ENCODE peak calls at places on chromosome 22, in ten cellular contexts. One of them, this sample, is unnamed.

GRCh38 chr22:28345304-28345703 is 334.3 kb downstream of the TTC28 start:
- DNase-seq in mucosa of gallbladder: no peak
- DNase-seq in AG09319: peak
- DNase-seq in heart left ventricle: no peak
- DNase-seq in stimulated activated CD8-positive, alpha-beta memory T cell treated with anti-CD3 and anti-CD28 coated beads, Interleukin-2, amount 100 ng/mL, for 1 hour: no peak
- DNase-seq in CD4-positive, CD25-positive, alpha-beta regulatory T cell: no peak
- DNase-seq in activated CD8-positive, alpha-beta T cell treated with anti-CD3 and anti-CD28 coated beads, Interleukin-2, amount 10 ng/mL, durations not matched to agents 7 days and 5 days: no peak
- DNase-seq in SHP77: no peak
- DNase-seq in posterior vena cava: no peak
- DNase-seq in posterior cingulate gyrus: no peak
- DNase-seq in this sample: no peak

GRCh38 chr22:18050065-18050464 is 25.7 kb upstream of the MICAL3 start:
- DNase-seq in mucosa of gallbladder: no peak
- DNase-seq in AG09319: no peak
- DNase-seq in heart left ventricle: no peak
- DNase-seq in stimulated activated CD8-positive, alpha-beta memory T cell treated with anti-CD3 and anti-CD28 coated beads, Interleukin-2, amount 100 ng/mL, for 1 hour: no peak
- DNase-seq in CD4-positive, CD25-positive, alpha-beta regulatory T cell: no peak
- DNase-seq in activated CD8-positive, alpha-beta T cell treated with anti-CD3 and anti-CD28 coated beads, Interleukin-2, amount 10 ng/mL, durations not matched to agents 7 days and 5 days: no peak
- DNase-seq in SHP77: no peak
- DNase-seq in posterior vena cava: peak
- DNase-seq in posterior cingulate gyrus: no peak
- DNase-seq in this sample: no peak

GRCh38 chr22:46827072-46827780 is 64.8 kb downstream of the TBC1D22A start:
- DNase-seq in mucosa of gallbladder: no peak
- DNase-seq in AG09319: no peak
- DNase-seq in heart left ventricle: no peak
- DNase-seq in stimulated activated CD8-positive, alpha-beta memory T cell treated with anti-CD3 and anti-CD28 coated beads, Interleukin-2, amount 100 ng/mL, for 1 hour: no peak
- DNase-seq in CD4-positive, CD25-positive, alpha-beta regulatory T cell: no peak
- DNase-seq in activated CD8-positive, alpha-beta T cell treated with anti-CD3 and anti-CD28 coated beads, Interleukin-2, amount 10 ng/mL, durations not matched to agents 7 days and 5 days: no peak
- DNase-seq in SHP77: no peak
- DNase-seq in posterior vena cava: peak
- DNase-seq in posterior cingulate gyrus: no peak
- DNase-seq in this sample: no peak

GRCh38 chr22:24977370-24978230 is 25.1 kb downstream of the KIAA1671 start:
- DNase-seq in mucosa of gallbladder: no peak
- DNase-seq in AG09319: no peak
- DNase-seq in heart left ventricle: peak
- DNase-seq in stimulated activated CD8-positive, alpha-beta memory T cell treated with anti-CD3 and anti-CD28 coated beads, Interleukin-2, amount 100 ng/mL, for 1 hour: no peak
- DNase-seq in CD4-positive, CD25-positive, alpha-beta regulatory T cell: no peak
- DNase-seq in activated CD8-positive, alpha-beta T cell treated with anti-CD3 and anti-CD28 coated beads, Interleukin-2, amount 10 ng/mL, durations not matched to agents 7 days and 5 days: no peak
- DNase-seq in SHP77: no peak
- DNase-seq in posterior vena cava: peak
- DNase-seq in posterior cingulate gyrus: no peak
- DNase-seq in this sample: no peak

GRCh38 chr22:46373838-46374662 is 38.5 kb downstream of the TRMU start:
- DNase-seq in mucosa of gallbladder: no peak
- DNase-seq in AG09319: no peak
- DNase-seq in heart left ventricle: no peak
- DNase-seq in stimulated activated CD8-positive, alpha-beta memory T cell treated with anti-CD3 and anti-CD28 coated beads, Interleukin-2, amount 100 ng/mL, for 1 hour: no peak
- DNase-seq in CD4-positive, CD25-positive, alpha-beta regulatory T cell: no peak
- DNase-seq in activated CD8-positive, alpha-beta T cell treated with anti-CD3 and anti-CD28 coated beads, Interleukin-2, amount 10 ng/mL, durations not matched to agents 7 days and 5 days: peak
- DNase-seq in SHP77: peak
- DNase-seq in posterior vena cava: no peak
- DNase-seq in posterior cingulate gyrus: no peak
- DNase-seq in this sample: no peak

GRCh38 chr22:48391820-48392219 is 1435.9 kb downstream of the BRD1 start:
- DNase-seq in mucosa of gallbladder: peak
- DNase-seq in AG09319: no peak
- DNase-seq in heart left ventricle: no peak
- DNase-seq in stimulated activated CD8-positive, alpha-beta memory T cell treated with anti-CD3 and anti-CD28 coated beads, Interleukin-2, amount 100 ng/mL, for 1 hour: no peak
- DNase-seq in CD4-positive, CD25-positive, alpha-beta regulatory T cell: no peak
- DNase-seq in activated CD8-positive, alpha-beta T cell treated with anti-CD3 and anti-CD28 coated beads, Interleukin-2, amount 10 ng/mL, durations not matched to agents 7 days and 5 days: no peak
- DNase-seq in SHP77: no peak
- DNase-seq in posterior vena cava: no peak
- DNase-seq in posterior cingulate gyrus: no peak
- DNase-seq in this sample: no peak

GRCh38 chr22:41480397-41480735 is 11.4 kb downstream of the ACO2 start:
- DNase-seq in mucosa of gallbladder: no peak
- DNase-seq in AG09319: no peak
- DNase-seq in heart left ventricle: no peak
- DNase-seq in stimulated activated CD8-positive, alpha-beta memory T cell treated with anti-CD3 and anti-CD28 coated beads, Interleukin-2, amount 100 ng/mL, for 1 hour: no peak
- DNase-seq in CD4-positive, CD25-positive, alpha-beta regulatory T cell: no peak
- DNase-seq in activated CD8-positive, alpha-beta T cell treated with anti-CD3 and anti-CD28 coated beads, Interleukin-2, amount 10 ng/mL, durations not matched to agents 7 days and 5 days: no peak
- DNase-seq in SHP77: no peak
- DNase-seq in posterior vena cava: peak
- DNase-seq in posterior cingulate gyrus: no peak
- DNase-seq in this sample: peak

GRCh38 chr22:50045211-50046018 is 12.7 kb downstream of the TTLL8 start:
- DNase-seq in mucosa of gallbladder: no peak
- DNase-seq in AG09319: no peak
- DNase-seq in heart left ventricle: no peak
- DNase-seq in stimulated activated CD8-positive, alpha-beta memory T cell treated with anti-CD3 and anti-CD28 coated beads, Interleukin-2, amount 100 ng/mL, for 1 hour: no peak
- DNase-seq in CD4-positive, CD25-positive, alpha-beta regulatory T cell: no peak
- DNase-seq in activated CD8-positive, alpha-beta T cell treated with anti-CD3 and anti-CD28 coated beads, Interleukin-2, amount 10 ng/mL, durations not matched to agents 7 days and 5 days: no peak
- DNase-seq in SHP77: no peak
- DNase-seq in posterior vena cava: peak
- DNase-seq in posterior cingulate gyrus: no peak
- DNase-seq in this sample: no peak

GRCh38 chr22:50532353-50532700 is 2.5 kb upstream of the TYMP start:
- DNase-seq in mucosa of gallbladder: no peak
- DNase-seq in AG09319: no peak
- DNase-seq in heart left ventricle: no peak
- DNase-seq in stimulated activated CD8-positive, alpha-beta memory T cell treated with anti-CD3 and anti-CD28 coated beads, Interleukin-2, amount 100 ng/mL, for 1 hour: no peak
- DNase-seq in CD4-positive, CD25-positive, alpha-beta regulatory T cell: no peak
- DNase-seq in activated CD8-positive, alpha-beta T cell treated with anti-CD3 and anti-CD28 coated beads, Interleukin-2, amount 10 ng/mL, durations not matched to agents 7 days and 5 days: no peak
- DNase-seq in SHP77: no peak
- DNase-seq in posterior vena cava: no peak
- DNase-seq in posterior cingulate gyrus: no peak
- DNase-seq in this sample: no peak

GRCh38 chr22:41951898-41952474 is at the start of gene SMIM45:
- DNase-seq in mucosa of gallbladder: no peak
- DNase-seq in AG09319: no peak
- DNase-seq in heart left ventricle: no peak
- DNase-seq in stimulated activated CD8-positive, alpha-beta memory T cell treated with anti-CD3 and anti-CD28 coated beads, Interleukin-2, amount 100 ng/mL, for 1 hour: no peak
- DNase-seq in CD4-positive, CD25-positive, alpha-beta regulatory T cell: no peak
- DNase-seq in activated CD8-positive, alpha-beta T cell treated with anti-CD3 and anti-CD28 coated beads, Interleukin-2, amount 10 ng/mL, durations not matched to agents 7 days and 5 days: no peak
- DNase-seq in SHP77: no peak
- DNase-seq in posterior vena cava: no peak
- DNase-seq in posterior cingulate gyrus: peak
- DNase-seq in this sample: peak

GRCh38 chr22:39800790-39801540 is 92.6 kb downstream of the ENTHD1 start:
- DNase-seq in mucosa of gallbladder: no peak
- DNase-seq in AG09319: no peak
- DNase-seq in heart left ventricle: no peak
- DNase-seq in stimulated activated CD8-positive, alpha-beta memory T cell treated with anti-CD3 and anti-CD28 coated beads, Interleukin-2, amount 100 ng/mL, for 1 hour: no peak
- DNase-seq in CD4-positive, CD25-positive, alpha-beta regulatory T cell: no peak
- DNase-seq in activated CD8-positive, alpha-beta T cell treated with anti-CD3 and anti-CD28 coated beads, Interleukin-2, amount 10 ng/mL, durations not matched to agents 7 days and 5 days: no peak
- DNase-seq in SHP77: no peak
- DNase-seq in posterior vena cava: no peak
- DNase-seq in posterior cingulate gyrus: no peak
- DNase-seq in this sample: no peak